ENCODE peak calls at places on chromosomes 7 and 10, in six cellular contexts. One of them, this sample, is unnamed.

GRCh38 chr7:44964831-44965440 is 13.9 kb downstream of the MYO1G start:
- DNase-seq in CD8-positive, alpha-beta memory T cell: no peak
- DNase-seq in Panc1: no peak
- DNase-seq in mammary epithelial cell: no peak
- DNase-seq in tibial nerve: no peak
- DNase-seq in breast epithelium: peak; percentile 43
- DNase-seq in this sample: peak; percentile 62

GRCh38 chr10:77925795-77926565 is 575 bp downstream of the DLG5 start:
- DNase-seq in Panc1: no peak
- DNase-seq in tibial nerve: no peak
- DNase-seq in CD8-positive, alpha-beta memory T cell: no peak
- DNase-seq in breast epithelium: peak; percentile 75
- DNase-seq in mammary epithelial cell: peak; percentile 68
- DNase-seq in this sample: peak; percentile 86

GRCh38 chr7:100735730-100736129 is 2.3 kb downstream of the ZAN start:
- DNase-seq in Panc1: no peak
- DNase-seq in tibial nerve: no peak
- DNase-seq in CD8-positive, alpha-beta memory T cell: no peak
- DNase-seq in mammary epithelial cell: no peak
- DNase-seq in breast epithelium: no peak
- DNase-seq in this sample: no peak

GRCh38 chr10:128605180-128605579 is 479.0 kb upstream of the MKI67 start:
- DNase-seq in breast epithelium: no peak
- DNase-seq in mammary epithelial cell: no peak
- DNase-seq in tibial nerve: no peak
- DNase-seq in CD8-positive, alpha-beta memory T cell: no peak
- DNase-seq in Panc1: no peak
- DNase-seq in this sample: no peak

GRCh38 chr7:124397134-124397533 is 364.3 kb upstream of the TMEM229A start:
- DNase-seq in mammary epithelial cell: no peak
- DNase-seq in CD8-positive, alpha-beta memory T cell: no peak
- DNase-seq in breast epithelium: no peak
- DNase-seq in tibial nerve: no peak
- DNase-seq in Panc1: no peak
- DNase-seq in this sample: no peak

GRCh38 chr7:141704112-141704511 is 2.1 kb upstream of the DENND11 start:
- DNase-seq in mammary epithelial cell: no peak
- DNase-seq in Panc1: no peak
- DNase-seq in breast epithelium: no peak
- DNase-seq in tibial nerve: no peak
- DNase-seq in CD8-positive, alpha-beta memory T cell: no peak
- DNase-seq in this sample: no peak

GRCh38 chr7:129612112-129613015 is 844 bp downstream of the NRF1 start:
- DNase-seq in tibial nerve: peak; percentile 33
- DNase-seq in CD8-positive, alpha-beta memory T cell: peak; percentile 24
- DNase-seq in breast epithelium: peak; percentile 54
- DNase-seq in Panc1: no peak
- DNase-seq in mammary epithelial cell: peak; percentile 22
- DNase-seq in this sample: peak; percentile 80

GRCh38 chr10:97780991-97781540 is 9.3 kb upstream of the SFRP5 start:
- DNase-seq in breast epithelium: no peak
- DNase-seq in tibial nerve: no peak
- DNase-seq in mammary epithelial cell: no peak
- DNase-seq in CD8-positive, alpha-beta memory T cell: no peak
- DNase-seq in Panc1: no peak
- DNase-seq in this sample: no peak

GRCh38 chr10:119165171-119166110 is at the start of gene SFXN4:
- DNase-seq in CD8-positive, alpha-beta memory T cell: peak; percentile 71
- DNase-seq in tibial nerve: peak; percentile 63
- DNase-seq in Panc1: no peak
- DNase-seq in mammary epithelial cell: peak; percentile 48
- DNase-seq in breast epithelium: peak; percentile 62
- DNase-seq in this sample: peak; percentile 92

GRCh38 chr7:150876817-150877526 is 24.7 kb downstream of the AOC1 start:
- DNase-seq in CD8-positive, alpha-beta memory T cell: peak; percentile 17
- DNase-seq in tibial nerve: no peak
- DNase-seq in breast epithelium: no peak
- DNase-seq in Panc1: no peak
- DNase-seq in mammary epithelial cell: peak; percentile 69
- DNase-seq in this sample: no peak

GRCh38 chr7:134826105-134826504 is 46.7 kb downstream of the CALD1 start:
- DNase-seq in Panc1: no peak
- DNase-seq in CD8-positive, alpha-beta memory T cell: no peak
- DNase-seq in mammary epithelial cell: no peak
- DNase-seq in tibial nerve: no peak
- DNase-seq in breast epithelium: no peak
- DNase-seq in this sample: no peak

GRCh38 chr10:121668336-121669009 is 70.2 kb upstream of the FGFR2 start:
- DNase-seq in tibial nerve: no peak
- DNase-seq in breast epithelium: no peak
- DNase-seq in CD8-positive, alpha-beta memory T cell: no peak
- DNase-seq in mammary epithelial cell: peak; percentile 28
- DNase-seq in Panc1: no peak
- DNase-seq in this sample: peak; percentile 69

GRCh38 chr7:30791126-30791525 is 19.9 kb downstream of the MINDY4 start:
- DNase-seq in tibial nerve: no peak
- DNase-seq in mammary epithelial cell: no peak
- DNase-seq in Panc1: no peak
- DNase-seq in CD8-positive, alpha-beta memory T cell: no peak
- DNase-seq in breast epithelium: no peak
- DNase-seq in this sample: no peak

GRCh38 chr7:4742051-4742573 is 33.3 kb upstream of the AP5Z1 start:
- DNase-seq in breast epithelium: no peak
- DNase-seq in CD8-positive, alpha-beta memory T cell: no peak
- DNase-seq in Panc1: no peak
- DNase-seq in tibial nerve: no peak
- DNase-seq in mammary epithelial cell: no peak
- DNase-seq in this sample: no peak

GRCh38 chr10:119680668-119681070 is 29.5 kb downstream of the BAG3 start:
- DNase-seq in CD8-positive, alpha-beta memory T cell: no peak
- DNase-seq in breast epithelium: no peak
- DNase-seq in mammary epithelial cell: peak; percentile 96
- DNase-seq in tibial nerve: no peak
- DNase-seq in Panc1: no peak
- DNase-seq in this sample: no peak

GRCh38 chr10:43598447-43598846 is 7.8 kb upstream of the ZNF485 start:
- DNase-seq in Panc1: no peak
- DNase-seq in tibial nerve: no peak
- DNase-seq in mammary epithelial cell: no peak
- DNase-seq in CD8-positive, alpha-beta memory T cell: no peak
- DNase-seq in breast epithelium: no peak
- DNase-seq in this sample: no peak

GRCh38 chr7:121519548-121520521 is 123.7 kb upstream of the FAM3C start:
- DNase-seq in CD8-positive, alpha-beta memory T cell: no peak
- DNase-seq in tibial nerve: no peak
- DNase-seq in breast epithelium: no peak
- DNase-seq in mammary epithelial cell: no peak
- DNase-seq in Panc1: no peak
- DNase-seq in this sample: no peak

GRCh38 chr10:47458466-47459154 is 25.3 kb downstream of the ANXA8 start:
- DNase-seq in tibial nerve: no peak
- DNase-seq in CD8-positive, alpha-beta memory T cell: no peak
- DNase-seq in mammary epithelial cell: peak; percentile 68
- DNase-seq in breast epithelium: no peak
- DNase-seq in Panc1: no peak
- DNase-seq in this sample: no peak

GRCh38 chr7:40572810-40573470 is 438.1 kb downstream of the SUGCT start:
- DNase-seq in Panc1: no peak
- DNase-seq in mammary epithelial cell: no peak
- DNase-seq in CD8-positive, alpha-beta memory T cell: no peak
- DNase-seq in breast epithelium: no peak
- DNase-seq in tibial nerve: no peak
- DNase-seq in this sample: no peak

GRCh38 chr10:91694170-91694794 is 61.4 kb upstream of the PPP1R3C start:
- DNase-seq in Panc1: no peak
- DNase-seq in mammary epithelial cell: peak; percentile 48
- DNase-seq in breast epithelium: no peak
- DNase-seq in tibial nerve: no peak
- DNase-seq in CD8-positive, alpha-beta memory T cell: no peak
- DNase-seq in this sample: no peak

GRCh38 chr10:60594476-60595051 is 183.7 kb upstream of the CDK1 start:
- DNase-seq in CD8-positive, alpha-beta memory T cell: no peak
- DNase-seq in mammary epithelial cell: peak; percentile 41
- DNase-seq in breast epithelium: no peak
- DNase-seq in tibial nerve: no peak
- DNase-seq in Panc1: no peak
- DNase-seq in this sample: no peak

GRCh38 chr7:77327067-77327931 is 88.8 kb downstream of the GSAP start:
- DNase-seq in CD8-positive, alpha-beta memory T cell: no peak
- DNase-seq in tibial nerve: no peak
- DNase-seq in mammary epithelial cell: peak; percentile 74
- DNase-seq in Panc1: no peak
- DNase-seq in breast epithelium: no peak
- DNase-seq in this sample: peak; percentile 79

GRCh38 chr10:53836638-53837037 is 964.4 kb downstream of the PCDH15 start:
- DNase-seq in mammary epithelial cell: peak; percentile 68
- DNase-seq in CD8-positive, alpha-beta memory T cell: no peak
- DNase-seq in Panc1: no peak
- DNase-seq in tibial nerve: no peak
- DNase-seq in breast epithelium: no peak
- DNase-seq in this sample: no peak

GRCh38 chr10:1539216-1539615 is 198.1 kb downstream of the ADARB2 start:
- DNase-seq in Panc1: no peak
- DNase-seq in mammary epithelial cell: no peak
- DNase-seq in CD8-positive, alpha-beta memory T cell: no peak
- DNase-seq in breast epithelium: peak; percentile 48
- DNase-seq in tibial nerve: no peak
- DNase-seq in this sample: peak; percentile 39
- H3K9me3 ChIP-seq in Panc1: no peaks in the 10 kb centered on the region
- H3K9me3 ChIP-seq in mammary epithelial cell: peaks cover 30% of the 10 kb centered on the region
- H3K9me3 ChIP-seq in CD8-positive, alpha-beta memory T cell: no peaks in the 10 kb centered on the region
- H3K9me3 ChIP-seq in breast epithelium: no peaks in the 10 kb centered on the region
- H3K9me3 ChIP-seq in tibial nerve: no peaks in the 10 kb centered on the region
- H3K9me3 ChIP-seq in this sample: no peaks in the 10 kb centered on the region

GRCh38 chr7:57399972-57400371 is 50.0 kb upstream of the ZNF716 start:
- DNase-seq in mammary epithelial cell: no peak
- DNase-seq in tibial nerve: no peak
- DNase-seq in CD8-positive, alpha-beta memory T cell: no peak
- DNase-seq in breast epithelium: no peak
- DNase-seq in Panc1: no peak
- DNase-seq in this sample: no peak
- H3K9me3 ChIP-seq in mammary epithelial cell: peaks cover 51% of the 10 kb centered on the region
- H3K9me3 ChIP-seq in tibial nerve: no peaks in the 10 kb centered on the region
- H3K9me3 ChIP-seq in CD8-positive, alpha-beta memory T cell: no peaks in the 10 kb centered on the region
- H3K9me3 ChIP-seq in breast epithelium: peaks cover 32% of the 10 kb centered on the region
- H3K9me3 ChIP-seq in Panc1: no peaks in the 10 kb centered on the region
- H3K9me3 ChIP-seq in this sample: peaks cover 3% of the 10 kb centered on the region

DNA sequence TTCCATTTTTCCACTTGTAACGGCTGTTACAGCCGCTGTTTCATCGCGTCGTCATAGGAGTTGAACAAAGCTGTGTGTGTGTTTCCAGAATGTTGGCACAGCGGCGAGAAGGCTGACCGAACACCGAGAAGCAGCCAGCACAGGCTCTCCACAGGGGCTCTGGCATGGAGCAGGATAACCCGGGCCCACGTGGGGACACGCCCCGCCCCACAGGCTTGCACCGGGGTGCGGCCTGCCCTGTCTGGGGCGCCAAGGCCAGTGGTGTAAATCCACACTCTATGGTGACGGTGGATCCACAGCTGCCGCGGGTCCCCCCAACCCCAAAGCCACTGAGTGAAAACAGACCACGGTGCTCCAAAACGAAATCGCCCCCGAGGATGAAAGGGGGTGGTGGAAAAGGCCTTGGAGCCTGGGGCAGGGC is 448.2 kb downstream of the DNAJB6 start:
- DNase-seq in tibial nerve: no peak
- DNase-seq in Panc1: no peak
- DNase-seq in CD8-positive, alpha-beta memory T cell: no peak
- DNase-seq in breast epithelium: no peak
- DNase-seq in mammary epithelial cell: no peak
- DNase-seq in this sample: no peak
- H3K9me3 ChIP-seq in tibial nerve: no peaks in the 10 kb centered on the region
- H3K9me3 ChIP-seq in Panc1: no peaks in the 10 kb centered on the region
- H3K9me3 ChIP-seq in CD8-positive, alpha-beta memory T cell: no peaks in the 10 kb centered on the region
- H3K9me3 ChIP-seq in breast epithelium: peaks cover 8% of the 10 kb centered on the region
- H3K9me3 ChIP-seq in mammary epithelial cell: peaks cover 48% of the 10 kb centered on the region
- H3K9me3 ChIP-seq in this sample: no peaks in the 10 kb centered on the region

DNA sequence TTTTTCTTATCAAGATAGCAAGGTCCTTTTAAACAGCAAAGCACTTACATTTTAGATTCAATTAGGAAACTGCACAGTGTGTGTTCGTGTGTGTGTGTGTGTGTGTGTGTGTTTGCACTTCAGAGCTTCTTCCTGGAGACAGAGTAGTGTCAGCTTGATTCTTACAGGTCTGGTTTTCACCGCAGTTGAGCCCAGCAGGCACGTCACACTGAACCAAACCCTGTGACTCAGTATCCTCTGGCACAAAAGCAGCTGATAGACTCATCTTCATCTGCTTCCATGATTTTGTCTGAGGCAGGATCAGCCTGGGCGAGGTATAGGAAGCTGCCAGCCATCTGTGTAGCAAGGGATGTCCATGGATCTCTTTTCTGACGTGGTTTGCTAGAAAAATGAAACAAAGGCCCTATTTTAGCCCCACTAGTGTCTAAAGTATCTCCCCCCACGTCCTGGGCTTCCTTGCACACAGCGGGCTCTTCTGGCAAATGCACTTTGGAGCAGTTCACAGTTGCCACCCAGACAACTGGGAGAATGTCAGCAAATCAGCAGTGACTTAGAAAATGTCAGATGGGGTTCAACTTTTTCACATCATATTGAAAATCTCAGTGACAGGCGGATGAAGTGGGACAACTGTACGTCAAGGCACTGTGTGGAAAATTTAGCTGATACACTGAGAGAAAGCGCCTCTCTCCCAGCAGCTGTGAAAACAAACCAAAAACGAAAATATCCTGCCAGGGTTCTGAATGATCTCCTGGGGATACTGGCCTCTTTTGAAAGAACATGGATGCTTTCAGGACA is 373.2 kb upstream of the CELF2 start:
- DNase-seq in CD8-positive, alpha-beta memory T cell: no peak
- DNase-seq in breast epithelium: no peak
- DNase-seq in tibial nerve: peak; percentile 18
- DNase-seq in mammary epithelial cell: no peak
- DNase-seq in Panc1: no peak
- DNase-seq in this sample: no peak
- H3K9me3 ChIP-seq in CD8-positive, alpha-beta memory T cell: no peaks in the 10 kb centered on the region
- H3K9me3 ChIP-seq in breast epithelium: no peaks in the 10 kb centered on the region
- H3K9me3 ChIP-seq in tibial nerve: no peaks in the 10 kb centered on the region
- H3K9me3 ChIP-seq in mammary epithelial cell: peaks cover 6% of the 10 kb centered on the region
- H3K9me3 ChIP-seq in Panc1: no peaks in the 10 kb centered on the region
- H3K9me3 ChIP-seq in this sample: no peaks in the 10 kb centered on the region

DNA sequence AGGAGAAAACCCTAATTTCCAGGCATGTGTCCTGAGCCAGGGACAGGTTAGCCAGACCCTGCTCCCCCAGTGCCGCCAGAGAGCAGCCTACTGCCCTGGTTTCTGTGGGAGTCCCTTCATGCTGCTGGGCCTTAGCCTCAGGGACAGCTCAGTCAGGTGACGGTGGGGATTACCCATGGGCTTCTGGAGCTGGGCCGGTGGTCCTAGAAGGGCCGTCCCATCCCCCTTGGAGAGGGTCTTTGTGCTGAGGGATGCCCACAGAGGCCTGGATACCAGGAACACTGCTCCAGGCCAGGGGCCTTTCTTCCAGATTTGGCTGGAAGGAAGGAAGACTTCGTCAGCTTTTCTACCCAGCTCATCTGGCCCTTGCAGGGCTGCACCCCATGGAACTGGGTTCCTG is 71.4 kb upstream of the ZNF722 start:
- DNase-seq in breast epithelium: no peak
- DNase-seq in mammary epithelial cell: no peak
- DNase-seq in Panc1: no peak
- DNase-seq in tibial nerve: no peak
- DNase-seq in CD8-positive, alpha-beta memory T cell: no peak
- DNase-seq in this sample: no peak
- H3K9me3 ChIP-seq in breast epithelium: peaks cover 39% of the 10 kb centered on the region
- H3K9me3 ChIP-seq in mammary epithelial cell: peaks cover 40% of the 10 kb centered on the region
- H3K9me3 ChIP-seq in Panc1: peaks cover 12% of the 10 kb centered on the region
- H3K9me3 ChIP-seq in tibial nerve: no peaks in the 10 kb centered on the region
- H3K9me3 ChIP-seq in CD8-positive, alpha-beta memory T cell: no peaks in the 10 kb centered on the region
- H3K9me3 ChIP-seq in this sample: no peaks in the 10 kb centered on the region

This sample was measured in upper lobe of right lung.